ENCODE peak calls at places on chromosome 11, in five cellular contexts. F is BE2C, V is right atrium auricular region, I is lower lobe of right lung, D is adipocyte. X is an unnamed sample. For H3K4me1, the result is how much of the 10 kb centered on the place peaks cover.

GRCh38 chr11:8806974-8807373 is 104.0 kb upstream of the AKIP1 start:
- DNase-seq in F (no peak), V (no peak), I (no peak), D (no peak), X (no peak)

GRCh38 chr11:16225623-16226022 is 130.7 kb downstream of the SOX6 start:
- DNase-seq in F (no peak), V (no peak), I (no peak), D (no peak), X (no peak)

GRCh38 chr11:64603411-64604110 is 12.5 kb downstream of the SLC22A12 start:
- DNase-seq in F (no peak), V (no peak), I (no peak), D (no peak), X (no peak)

GRCh38 chr11:94032066-94032465 is 10.9 kb downstream of the HEPHL1 start:
- DNase-seq in F (peak), V (no peak), I (no peak), D (no peak), X (no peak)

GRCh38 chr11:46247664-46248063 is 29.8 kb upstream of the CREB3L1 start:
- DNase-seq in F (peak), V (no peak), I (no peak), D (no peak), X (peak)

GRCh38 chr11:46285594-46286033 is 8.2 kb downstream of the CREB3L1 start:
- DNase-seq in F (no peak), V (no peak), I (no peak), D (peak), X (no peak)

GRCh38 chr11:47104337-47104950 is 72.2 kb downstream of the ARFGAP2 start:
- DNase-seq in F (no peak), V (no peak), I (no peak), D (peak), X (no peak)

GRCh38 chr11:99366476-99366992 is 345.8 kb downstream of the CNTN5 start:
- DNase-seq in F (no peak), V (no peak), I (no peak), D (no peak), X (no peak)

GRCh38 chr11:38302564-38302963 is 1704.5 kb upstream of the RAG2 start:
- DNase-seq in F (no peak), V (no peak), I (no peak), D (no peak), X (no peak)

GRCh38 chr11:111908639-111909305 is 2.8 kb downstream of the CRYAB start:
- DNase-seq in F (no peak), V (no peak), I (no peak), D (no peak), X (no peak)

GRCh38 chr11:16817321-16817720 is 78.9 kb downstream of the C11orf58 start:
- DNase-seq in F (no peak), V (no peak), I (no peak), D (no peak), X (no peak)

GRCh38 chr11:10349281-10349665 is 44.4 kb downstream of the ADM start:
- DNase-seq in F (no peak), V (no peak), I (no peak), D (no peak), X (no peak)

GRCh38 chr11:113664981-113665710 is 41.0 kb downstream of the TMPRSS5 start:
- DNase-seq in F (no peak), V (no peak), I (no peak), D (no peak), X (no peak)

GRCh38 chr11:125470355-125470754 is 25.7 kb downstream of the FEZ1 start:
- DNase-seq in F (no peak), V (no peak), I (no peak), D (no peak), X (no peak)

GRCh38 chr11:68038718-68039525 is at the start of gene TCIRG1:
- DNase-seq in F (peak), V (peak), I (peak), D (peak), X (peak)
- H3K4me1 ChIP-seq in F (under half), V (half or more), I (half or more), D (under half), X (under half)

GRCh38 chr11:58726594-58727414 is 4.9 kb downstream of the GLYAT start:
- DNase-seq in F (peak), V (no peak), I (no peak), D (no peak), X (no peak)
- H3K4me3 ChIP-seq in F (no peak), V (no peak), I (no peak), D (no peak), X (no peak)

GRCh38 chr11:66315498-66315885 is 1.4 kb downstream of the CD248 start:
- DNase-seq in F (no peak), V (no peak), I (no peak), D (no peak), X (no peak)
- H3K4me1 ChIP-seq in F (under half), V (half or more), I (under half), D (under half), X (under half)

DNA sequence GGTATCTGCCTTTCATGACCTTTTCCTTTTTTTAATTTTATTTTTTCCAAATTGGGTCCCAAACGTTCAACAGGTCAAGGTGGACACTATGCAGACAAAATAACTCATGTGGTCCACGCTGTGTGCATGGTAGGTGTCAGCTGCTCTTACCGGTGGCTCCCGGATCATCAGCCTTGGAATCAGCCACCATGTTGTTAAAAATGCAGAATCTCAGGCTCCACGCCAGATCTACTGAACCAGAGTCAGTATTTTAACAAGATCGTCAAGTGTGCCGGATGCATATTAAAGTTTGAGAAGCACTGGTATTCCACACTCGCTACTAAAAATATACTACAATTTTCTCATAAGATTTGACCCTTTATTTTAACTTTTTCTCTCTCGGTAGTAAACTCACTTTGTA is 568 bp upstream of the LDLRAD3 start:
- DNase-seq in F (no peak), V (no peak), I (no peak), D (no peak), X (no peak)
- H3K4me3 ChIP-seq in F (peak), V (peak), I (peak), D (peak), X (peak)

GRCh38 chr11:461626-462025 is 11.5 kb downstream of the PTDSS2 start:
- DNase-seq in F (no peak), V (no peak), I (no peak), D (no peak), X (no peak)
- H3K4me1 ChIP-seq in F (under half), V (under half), I (under half), D (under half), X (under half)

GRCh38 chr11:1263036-1263435 is 40.2 kb downstream of the MUC5B start:
- DNase-seq in F (no peak), V (no peak), I (peak), D (no peak), X (no peak)
- H3K4me3 ChIP-seq in F (peak), V (peak), I (peak), D (peak), X (no peak)

DNA sequence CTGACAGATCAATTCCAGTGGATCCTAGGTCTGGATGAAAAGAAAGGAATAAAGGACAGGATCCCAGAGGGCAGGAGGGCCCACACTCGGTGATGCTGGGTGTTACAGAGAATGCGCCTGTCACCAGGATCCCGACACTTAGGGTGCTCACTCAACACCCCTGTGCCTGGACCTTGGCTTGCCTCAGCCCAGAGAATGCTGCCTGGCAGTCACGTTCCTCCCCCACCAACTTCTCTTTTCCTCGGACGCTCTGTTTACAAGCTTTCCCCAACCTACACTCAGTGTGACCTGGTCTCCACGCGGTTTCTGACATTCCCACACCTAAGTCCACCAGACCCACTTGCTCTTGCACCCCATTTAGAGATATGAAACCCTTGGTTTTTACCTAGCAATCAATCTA is 38.0 kb upstream of the ETS1 start:
- DNase-seq in F (no peak), V (peak), I (no peak), D (no peak), X (no peak)
- H3K4me1 ChIP-seq in F (under half), V (under half), I (half or more), D (under half), X (under half)